ENCODE peak calls at places on chromosomes 12 and 14, in five cellular contexts. P is midbrain; Q is AG08395; F is CD8-positive, alpha-beta T cell; R is NCI-H526 treated with DMSO at 0.1 percent for 48 hours. S is an unnamed sample.

GRCh38 chr14:57189070-57189469 is 79.6 kb downstream of the EXOC5 start:
- DNase-seq in R (peak), F (no peak), Q (peak), P (peak), S (no peak)

GRCh38 chr14:23561873-23562821 is 5.4 kb downstream of the AP1G2 start:
- DNase-seq in P (no peak), F (no peak), Q (no peak), R (no peak), S (no peak)

GRCh38 chr12:65125975-65126374 is 4.9 kb upstream of the WIF1 start:
- DNase-seq in R (no peak), P (no peak), Q (no peak), F (no peak), S (no peak)

GRCh38 chr12:51482808-51483532 is 58.3 kb downstream of the SLC4A8 start:
- DNase-seq in R (no peak), Q (no peak), P (no peak), F (peak), S (no peak)

GRCh38 chr12:96400631-96401060 is 407 bp upstream of the CDK17 start:
- DNase-seq in Q (no peak), P (peak), F (no peak), R (peak), S (peak)

GRCh38 chr12:23472329-23472971 is 477.0 kb downstream of the SOX5 start:
- DNase-seq in Q (no peak), R (no peak), F (no peak), P (no peak), S (peak)

GRCh38 chr12:105189293-105189692 is 46.7 kb downstream of the APPL2 start:
- DNase-seq in F (no peak), Q (no peak), P (no peak), R (no peak), S (no peak)

GRCh38 chr12:22032732-22033131 is 13.3 kb upstream of the CMAS start:
- DNase-seq in F (no peak), P (no peak), R (no peak), Q (no peak), S (no peak)

GRCh38 chr12:14314801-14315200 is 50.7 kb upstream of the ATF7IP start:
- DNase-seq in R (no peak), F (no peak), Q (no peak), P (peak), S (no peak)

GRCh38 chr12:23930599-23930998 is 18.9 kb downstream of the SOX5 start:
- DNase-seq in F (no peak), R (no peak), Q (no peak), P (no peak), S (no peak)

GRCh38 chr14:64444984-64445845 is 20.1 kb upstream of the AKAP5 start:
- DNase-seq in Q (peak), F (no peak), P (no peak), R (no peak), S (no peak)

GRCh38 chr12:120413901-120414695 is 23.8 kb upstream of the COX6A1 start:
- DNase-seq in R (no peak), P (peak), Q (no peak), F (no peak), S (no peak)

GRCh38 chr12:54352891-54353874 is 11.1 kb downstream of the GPR84 start:
- DNase-seq in F (no peak), Q (peak), P (peak), R (peak), S (no peak)

GRCh38 chr12:50167026-50167742 is at the start of gene CERS5:
- DNase-seq in R (peak), F (peak), P (peak), Q (peak), S (peak)

GRCh38 chr12:32983968-32984367 is 87.4 kb upstream of the PKP2 start:
- DNase-seq in P (no peak), R (peak), Q (no peak), F (no peak), S (peak)

GRCh38 chr12:128819293-128820144 is 4.2 kb downstream of the SLC15A4 start:
- DNase-seq in R (no peak), Q (no peak), P (no peak), F (no peak), S (no peak)

GRCh38 chr12:11209098-11209497 is 22.4 kb upstream of the TAS2R42 start:
- DNase-seq in F (no peak), Q (no peak), R (peak), P (no peak), S (peak)

GRCh38 chr14:37060496-37061260 is 111.7 kb downstream of the SLC25A21 start:
- DNase-seq in Q (no peak), R (no peak), P (no peak), F (no peak), S (no peak)

GRCh38 chr14:68824517-68825347 is 31.9 kb upstream of the ZFP36L1 start:
- DNase-seq in R (peak), Q (peak), F (no peak), P (peak), S (peak)

GRCh38 chr14:97976861-97977260 is 1179.7 kb downstream of the VRK1 start:
- DNase-seq in Q (no peak), F (peak), P (no peak), R (no peak), S (no peak)

GRCh38 chr12:57090924-57091632 is 2.2 kb downstream of the NAB2 start:
- DNase-seq in Q (peak), R (no peak), F (no peak), P (peak), S (no peak)

GRCh38 chr12:3452348-3452747 is 38.7 kb upstream of the PRMT8 start:
- DNase-seq in F (no peak), P (no peak), Q (no peak), R (no peak), S (no peak)

GRCh38 chr14:71054706-71055105 is 147.4 kb downstream of the PCNX1 start:
- DNase-seq in R (no peak), P (no peak), Q (no peak), F (no peak), S (no peak)

S was measured in SW480.